ENCODE peak calls at places on chromosomes 6 and 20, in five cellular contexts. I is activated CD8-positive, alpha-beta T cell treated with anti-CD3 and anti-CD28 coated beads for 36 hours; L is lower leg skin; M is AG10803; O is right atrium auricular region. G is an unnamed sample.

GRCh38 chr20:44129996-44130718 is 56.8 kb downstream of the JPH2 start:
- DNase-seq in I (no peak), L (no peak), M (peak; percentile 46), O (no peak), G (no peak)

GRCh38 chr6:32785781-32786533 is 22.6 kb upstream of the HLA-DQB2 start:
- DNase-seq in I (peak; percentile 40), L (peak; percentile 55), M (peak; percentile 53), O (no peak), G (peak; percentile 65)

GRCh38 chr6:25387921-25388320 is 108.7 kb downstream of the CARMIL1 start:
- DNase-seq in I (no peak), L (no peak), M (no peak), O (no peak), G (no peak)

GRCh38 chr6:24614648-24615047 is 31.3 kb downstream of the KIAA0319 start:
- DNase-seq in I (no peak), L (no peak), M (no peak), O (no peak), G (no peak)

GRCh38 chr20:56205350-56205749 is 43.2 kb upstream of the MC3R start:
- DNase-seq in I (no peak), L (peak; percentile 22), M (no peak), O (no peak), G (no peak)

GRCh38 chr6:5665173-5665572 is 341.6 kb downstream of the NRN1 start:
- DNase-seq in I (peak; percentile 36), L (no peak), M (no peak), O (no peak), G (no peak)

GRCh38 chr6:46011241-46012085 is 4.2 kb downstream of the CLIC5 start:
- DNase-seq in I (peak; percentile 86), L (no peak), M (no peak), O (no peak), G (no peak)

GRCh38 chr6:122778961-122779671 is 400 bp upstream of the FABP7 start:
- DNase-seq in I (no peak), L (no peak), M (no peak), O (no peak), G (no peak)

GRCh38 chr6:160102956-160103824 is 18.4 kb upstream of the SLC22A1 start:
- DNase-seq in I (peak; percentile 47), L (no peak), M (peak; percentile 43), O (no peak), G (peak; percentile 48)

GRCh38 chr6:148999501-148999900 is 252.7 kb downstream of the UST start:
- DNase-seq in I (no peak), L (no peak), M (peak; percentile 42), O (no peak), G (peak; percentile 68)

GRCh38 chr6:133854633-133855598 is 34.0 kb upstream of the TCF21 start:
- DNase-seq in I (peak; percentile 9), L (no peak), M (no peak), O (no peak), G (no peak)

GRCh38 chr20:32227744-32228688 is 20.3 kb downstream of the POFUT1 start:
- DNase-seq in I (no peak), L (no peak), M (no peak), O (no peak), G (no peak)

GRCh38 chr6:34324738-34325444 is 67.6 kb downstream of the NUDT3 start:
- DNase-seq in I (no peak), L (peak; percentile 25), M (peak; percentile 58), O (no peak), G (no peak)

GRCh38 chr6:95530176-95530799 is 47.0 kb upstream of the MANEA start:
- DNase-seq in I (no peak), L (no peak), M (no peak), O (no peak), G (no peak)

GRCh38 chr6:163392533-163392932 is 22.0 kb upstream of the QKI start:
- DNase-seq in I (no peak), L (peak; percentile 70), M (peak; percentile 46), O (peak; percentile 69), G (peak; percentile 73)

GRCh38 chr6:82364087-82365010 is 732 bp downstream of the TPBG start:
- DNase-seq in I (peak; percentile 19), L (peak; percentile 36), M (peak; percentile 69), O (peak; percentile 64), G (peak; percentile 87)

GRCh38 chr6:151440498-151440897 is 11.4 kb downstream of the RMND1 start:
- DNase-seq in I (no peak), L (no peak), M (no peak), O (no peak), G (no peak)

GRCh38 chr6:25889877-25890853 is 16.1 kb upstream of the SLC17A3 start:
- DNase-seq in I (no peak), L (no peak), M (peak; percentile 32), O (no peak), G (peak; percentile 75)

GRCh38 chr6:6080975-6081374 is 74.2 kb upstream of the NRN1 start:
- DNase-seq in I (no peak), L (no peak), M (no peak), O (no peak), G (no peak)

GRCh38 chr6:287500-287883 is 4.8 kb upstream of the DUSP22 start:
- DNase-seq in I (no peak), L (no peak), M (peak; percentile 45), O (peak; percentile 38), G (no peak)

GRCh38 chr6:9039258-9039657 is 603.9 kb upstream of the SLC35B3 start:
- DNase-seq in I (no peak), L (no peak), M (no peak), O (no peak), G (peak; percentile 13)

GRCh38 chr6:52361347-52361944 is 505 bp upstream of the PAQR8 start:
- DNase-seq in I (peak; percentile 40), L (peak; percentile 45), M (peak; percentile 42), O (peak; percentile 70), G (no peak)

GRCh38 chr6:43883698-43884659 is 114.0 kb downstream of the VEGFA start:
- DNase-seq in I (no peak), L (peak; percentile 24), M (no peak), O (no peak), G (no peak)

GRCh38 chr20:50325651-50326050 is 135.0 kb downstream of the CEBPB start:
- DNase-seq in I (no peak), L (no peak), M (no peak), O (no peak), G (no peak)

GRCh38 chr20:46752639-46753235 is 43.3 kb downstream of the SLC2A10 start:
- DNase-seq in I (peak; percentile 64), L (peak; percentile 30), M (peak; percentile 61), O (peak; percentile 80), G (peak; percentile 61)

GRCh38 chr6:158417760-158418098 is 105.5 kb downstream of the TULP4 start:
- DNase-seq in I (no peak), L (no peak), M (peak; percentile 61), O (no peak), G (peak; percentile 46)

GRCh38 chr6:70456725-70457124 is 43.4 kb downstream of the FAM135A start:
- DNase-seq in I (no peak), L (no peak), M (no peak), O (no peak), G (no peak)

GRCh38 chr6:111803804-111804203 is 69.4 kb downstream of the FYN start:
- DNase-seq in I (peak; percentile 43), L (no peak), M (no peak), O (no peak), G (no peak)

GRCh38 chr20:1418335-1418734 is 25.5 kb upstream of the FKBP1A start:
- DNase-seq in I (no peak), L (no peak), M (peak; percentile 52), O (no peak), G (no peak)

GRCh38 chr6:157994126-157994795 is 12.6 kb downstream of the SYNJ2 start:
- DNase-seq in I (no peak), L (no peak), M (no peak), O (no peak), G (no peak)

GRCh38 chr6:109381007-109381746 is 1.1 kb downstream of the CD164 start:
- DNase-seq in I (peak; percentile 37), L (no peak), M (peak; percentile 49), O (no peak), G (peak; percentile 49)

GRCh38 chr6:109379706-109380105 is 2.6 kb downstream of the CD164 start:
- DNase-seq in I (no peak), L (no peak), M (peak; percentile 47), O (no peak), G (no peak)

GRCh38 chr6:109382576-109383437 is 540 bp upstream of the CD164 start:
- DNase-seq in I (peak; percentile 94), L (peak; percentile 91), M (peak; percentile 94), O (peak; percentile 95), G (peak; percentile 94)

GRCh38 chr6:109381747-109382575 is at the start of gene CD164:
- DNase-seq in I (peak; percentile 94), L (peak; percentile 91), M (peak; percentile 93), O (peak; percentile 94), G (peak; percentile 96)

GRCh38 chr6:109383438-109383940 is 1.2 kb upstream of the CD164 start:
- DNase-seq in I (no peak), L (no peak), M (no peak), O (no peak), G (no peak)
- TF ChIP-seq CTCF in I (no peak), L (no peak), M (no peak), O (no peak), G (no peak)

GRCh38 chr6:169271158-169271936 is 17.7 kb upstream of the THBS2 start:
- DNase-seq in I (no peak), L (no peak), M (no peak), O (no peak), G (no peak)

GRCh38 chr6:169273511-169273910 is 19.9 kb upstream of the THBS2 start:
- DNase-seq in I (no peak), L (no peak), M (no peak), O (no peak), G (no peak)

GRCh38 chr6:169269180-169270076 is 15.8 kb upstream of the THBS2 start:
- DNase-seq in I (no peak), L (peak; percentile 81), M (peak; percentile 82), O (peak; percentile 90), G (peak; percentile 22)

GRCh38 chr6:169277619-169278018 is 24.0 kb upstream of the THBS2 start:
- DNase-seq in I (no peak), L (no peak), M (no peak), O (no peak), G (no peak)

GRCh38 chr6:169274761-169275160 is 21.1 kb upstream of the THBS2 start:
- DNase-seq in I (no peak), L (no peak), M (peak; percentile 43), O (no peak), G (no peak)
- TF ChIP-seq CTCF in I (no peak), L (no peak), M (no peak), O (no peak), G (no peak)

GRCh38 chr6:108175592-108176279 is 9.9 kb downstream of the NR2E1 start:
- DNase-seq in I (peak; percentile 21), L (no peak), M (no peak), O (no peak), G (no peak)
- TF ChIP-seq CTCF in I (no peak), L (no peak), M (no peak), O (no peak), G (no peak)

DNA sequence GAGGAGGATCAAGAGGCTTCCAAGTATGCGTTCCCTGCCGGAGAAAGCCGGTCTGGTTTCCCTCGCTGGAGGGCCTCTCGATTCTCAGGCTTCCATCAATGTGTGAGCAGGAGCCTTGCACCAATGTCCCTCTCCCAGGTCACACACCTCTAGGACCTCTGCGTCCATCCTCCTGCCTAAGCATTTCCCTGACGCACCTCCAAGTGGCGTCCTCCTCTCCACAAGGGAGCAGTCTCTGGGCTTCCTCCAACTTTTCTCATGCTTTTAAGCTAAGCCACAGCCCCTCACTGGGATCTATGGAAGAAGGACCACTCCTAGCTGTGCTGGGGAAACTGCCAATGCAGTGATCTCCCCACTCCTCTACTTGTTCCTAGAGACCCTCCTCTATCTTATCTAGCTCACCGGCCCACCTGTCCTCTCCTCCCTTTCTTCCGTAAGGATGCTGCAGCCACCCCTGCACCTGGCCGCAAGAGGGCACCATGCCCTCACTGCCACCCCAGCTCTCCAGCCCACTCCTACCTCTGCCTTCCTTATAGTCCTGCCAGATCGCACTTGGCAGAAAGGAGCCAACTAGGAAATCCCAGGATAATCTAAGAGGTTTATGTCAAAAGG is 258.7 kb downstream of the LRFN2 start:
- DNase-seq in I (peak; percentile 59), L (peak; percentile 15), M (no peak), O (no peak), G (peak; percentile 30)
- TF ChIP-seq CTCF in I (peak; percentile 74), L (no peak), M (peak; percentile 15), O (peak; percentile 61), G (peak; percentile 40)